ENCODE peak calls at places on chromosomes 5 and 9, in ten cellular contexts. T is HFF-Myc, J is cardiac fibroblast, Z is progenitor cell of endocrine pancreas, X is ELR, I is colonic mucosa, D is NCI-H524, W is foreskin fibroblast, U is Right ventricle myocardium superior, A is kidney epithelial cell. K is an unnamed sample.

GRCh38 chr9:78089111-78089510 is 57.5 kb upstream of the GNAQ start:
- DNase-seq in U (no peak), A (no peak), Z (no peak), D (no peak), X (no peak), J (no peak), T (no peak), W (no peak), I (no peak), K (no peak)

GRCh38 chr9:128298535-128299482 is 22.7 kb downstream of the SWI5 start:
- DNase-seq in W (no peak), D (no peak), A (no peak), I (peak; percentile 44), J (no peak), T (no peak), Z (no peak), U (no peak), X (no peak), K (no peak)

GRCh38 chr5:141845371-141845821 is 32.8 kb downstream of the PCDH1 start:
- DNase-seq in W (no peak), U (no peak), D (peak; percentile 65), I (no peak), A (no peak), Z (no peak), T (no peak), X (no peak), J (no peak), K (no peak)

GRCh38 chr9:110919609-110920008 is 118.7 kb downstream of the LPAR1 start:
- DNase-seq in T (peak; percentile 80), X (peak; percentile 92), Z (no peak), A (peak; percentile 57), D (no peak), U (no peak), I (no peak), J (peak; percentile 90), W (peak; percentile 94), K (peak; percentile 44)

GRCh38 chr9:136493567-136493971 is 10.7 kb upstream of the SEC16A start:
- DNase-seq in X (no peak), D (no peak), U (no peak), A (no peak), T (no peak), W (no peak), J (no peak), I (no peak), Z (no peak), K (no peak)

GRCh38 chr5:79020861-79021561 is 35.9 kb upstream of the ARSB start:
- DNase-seq in I (peak; percentile 60), Z (peak; percentile 29), T (peak; percentile 35), W (peak; percentile 64), U (peak; percentile 53), X (peak; percentile 73), J (peak; percentile 84), A (no peak), D (peak; percentile 78), K (peak; percentile 68)

GRCh38 chr9:78713746-78714405 is 417.0 kb downstream of the PSAT1 start:
- DNase-seq in U (no peak), D (no peak), Z (no peak), I (no peak), A (no peak), X (peak; percentile 63), J (peak; percentile 46), T (peak; percentile 52), W (peak; percentile 45), K (no peak)

GRCh38 chr5:143913008-143913752 is 101.2 kb downstream of the HMHB1 start:
- DNase-seq in T (no peak), Z (no peak), W (peak; percentile 86), D (no peak), A (peak; percentile 56), X (peak; percentile 95), U (no peak), J (peak; percentile 91), I (no peak), K (peak; percentile 75)

GRCh38 chr9:93114169-93114983 is 18.4 kb downstream of the CARD19 start:
- DNase-seq in T (no peak), I (no peak), W (no peak), Z (no peak), X (no peak), D (peak; percentile 38), A (no peak), U (peak; percentile 44), J (no peak), K (peak; percentile 25)

GRCh38 chr9:131361202-131361833 is 32.6 kb upstream of the PRRC2B start:
- DNase-seq in W (no peak), D (no peak), A (no peak), U (no peak), J (peak; percentile 12), T (no peak), X (peak; percentile 13), I (peak; percentile 56), Z (no peak), K (no peak)

GRCh38 chr9:33329117-33329563 is 38.8 kb downstream of the NFX1 start:
- DNase-seq in X (peak; percentile 90), J (peak; percentile 92), W (peak; percentile 91), U (no peak), T (peak; percentile 59), Z (no peak), I (peak; percentile 91), D (no peak), A (peak; percentile 87), K (peak; percentile 93)

GRCh38 chr9:105142406-105143092 is 101.9 kb upstream of the SLC44A1 start:
- DNase-seq in I (no peak), U (no peak), T (no peak), D (no peak), Z (no peak), W (no peak), A (no peak), J (peak; percentile 61), X (peak; percentile 23), K (peak; percentile 89)

GRCh38 chr9:116639251-116639741 is 47.8 kb upstream of the TRIM32 start:
- DNase-seq in A (no peak), Z (no peak), U (no peak), T (peak; percentile 66), J (peak; percentile 43), I (no peak), D (no peak), W (peak; percentile 36), X (peak; percentile 52), K (no peak)

GRCh38 chr9:84937086-84937670 is 267.6 kb downstream of the NTRK2 start:
- DNase-seq in D (no peak), A (no peak), W (no peak), U (no peak), J (no peak), I (peak; percentile 11), T (no peak), Z (no peak), X (no peak), K (no peak)

GRCh38 chr9:81162361-81162760 is 527.0 kb downstream of the TLE1 start:
- DNase-seq in Z (no peak), T (no peak), A (no peak), U (no peak), W (no peak), D (no peak), J (no peak), X (no peak), I (no peak), K (peak; percentile 44)

K was measured in amniotic epithelial cell.